ENCODE peak calls at places on chromosomes 12 and 14, in ten cellular contexts. Y is LoVo; B is stimulated activated CD4-positive, alpha-beta T cell treated with anti-CD3 and anti-CD28 coated beads, Interleukin-1b, Interleukin-23, amount 100 ng/mL, for 48 hours; Q is DMS79; I is activated naive CD8-positive, alpha-beta T cell treated with anti-CD3 and anti-CD28 coated beads, Interleukin-2, amount 50 U/mL, for 24 hours; P is renal cortical epithelial cell; L is RKO; R is Kasumi-1; U is stromal cell of bone marrow; X is NT2/D1. S is an unnamed sample.

GRCh38 chr14:21997300-21997699 is 323.7 kb upstream of the OR4E1 start:
- DNase-seq in Y (peak), B (peak), Q (no peak), I (no peak), P (peak), L (peak), R (peak), U (no peak), X (no peak), S (no peak)

GRCh38 chr14:74160763-74161162 is 76.0 kb downstream of the LIN52 start:
- DNase-seq in Y (no peak), B (no peak), Q (no peak), I (no peak), P (no peak), L (no peak), R (no peak), U (no peak), X (no peak), S (no peak)

GRCh38 chr12:14256139-14256538 is 109.3 kb upstream of the ATF7IP start:
- DNase-seq in Y (no peak), B (peak), Q (no peak), I (peak), P (no peak), L (no peak), R (no peak), U (peak), X (no peak), S (no peak)

GRCh38 chr12:105462336-105462735 is 131.8 kb downstream of the C12orf75 start:
- DNase-seq in Y (no peak), B (no peak), Q (no peak), I (no peak), P (no peak), L (no peak), R (no peak), U (no peak), X (no peak), S (no peak)

GRCh38 chr14:63857467-63858030 is 4.7 kb downstream of the SYNE2 start:
- DNase-seq in Y (no peak), B (no peak), Q (peak), I (peak), P (no peak), L (peak), R (no peak), U (no peak), X (no peak), S (no peak)

GRCh38 chr12:51421266-51421884 is 3.3 kb upstream of the SLC4A8 start:
- DNase-seq in Y (peak), B (peak), Q (no peak), I (peak), P (peak), L (peak), R (peak), U (peak), X (peak), S (peak)

GRCh38 chr12:1517007-1517406 is 77.4 kb downstream of the FBXL14 start:
- DNase-seq in Y (peak), B (no peak), Q (no peak), I (peak), P (peak), L (no peak), R (no peak), U (peak), X (peak), S (no peak)

GRCh38 chr14:74890262-74890661 is 8.5 kb downstream of the DLST start:
- DNase-seq in Y (no peak), B (no peak), Q (no peak), I (no peak), P (no peak), L (no peak), R (no peak), U (no peak), X (no peak), S (no peak)

GRCh38 chr12:113762155-113762848 is 203.8 kb downstream of the RBM19 start:
- DNase-seq in Y (no peak), B (no peak), Q (no peak), I (no peak), P (no peak), L (no peak), R (no peak), U (no peak), X (no peak), S (peak)

GRCh38 chr14:37673439-37673838 is 78.0 kb downstream of the TTC6 start:
- DNase-seq in Y (no peak), B (no peak), Q (no peak), I (no peak), P (no peak), L (no peak), R (no peak), U (no peak), X (no peak), S (no peak)

GRCh38 chr12:124586756-124587155 is 19.3 kb upstream of the NCOR2 start:
- DNase-seq in Y (no peak), B (no peak), Q (peak), I (no peak), P (no peak), L (no peak), R (no peak), U (no peak), X (no peak), S (peak)

GRCh38 chr14:36773558-36773957 is 111.9 kb downstream of the PAX9 start:
- DNase-seq in Y (no peak), B (no peak), Q (no peak), I (no peak), P (peak), L (peak), R (no peak), U (no peak), X (no peak), S (no peak)

GRCh38 chr14:37586783-37587428 is 8.1 kb downstream of the FOXA1 start:
- DNase-seq in Y (no peak), B (no peak), Q (no peak), I (no peak), P (no peak), L (no peak), R (no peak), U (no peak), X (no peak), S (no peak)

GRCh38 chr12:32106153-32106516 is 512 bp upstream of the BICD1 start:
- DNase-seq in Y (no peak), B (peak), Q (no peak), I (no peak), P (no peak), L (no peak), R (no peak), U (no peak), X (no peak), S (no peak)

GRCh38 chr14:93628048-93628447 is 160.2 kb downstream of the PRIMA1 start:
- DNase-seq in Y (no peak), B (no peak), Q (no peak), I (no peak), P (no peak), L (no peak), R (no peak), U (no peak), X (no peak), S (no peak)

GRCh38 chr12:6363330-6364036 is 11.9 kb downstream of the SCNN1A start:
- DNase-seq in Y (peak), B (peak), Q (no peak), I (peak), P (no peak), L (no peak), R (peak), U (no peak), X (no peak), S (no peak)

GRCh38 chr12:4445156-4446020 is at the start of gene FGF6:
- DNase-seq in Y (no peak), B (no peak), Q (no peak), I (no peak), P (no peak), L (no peak), R (no peak), U (no peak), X (no peak), S (no peak)

GRCh38 chr14:54577494-54577893 is 10.6 kb downstream of the SAMD4A start:
- DNase-seq in Y (no peak), B (no peak), Q (no peak), I (no peak), P (no peak), L (no peak), R (no peak), U (no peak), X (no peak), S (no peak)

GRCh38 chr14:35047961-35048513 is 2.0 kb downstream of the FAM177A1 start:
- DNase-seq in Y (no peak), B (no peak), Q (no peak), I (no peak), P (no peak), L (no peak), R (no peak), U (no peak), X (no peak), S (no peak)

GRCh38 chr14:59566725-59567124 is 9.9 kb downstream of the CCDC175 start:
- DNase-seq in Y (peak), B (no peak), Q (no peak), I (no peak), P (no peak), L (no peak), R (no peak), U (no peak), X (no peak), S (no peak)

GRCh38 chr12:3107071-3107583 is 29.9 kb downstream of the TSPAN9 start:
- DNase-seq in Y (no peak), B (no peak), Q (no peak), I (no peak), P (peak), L (no peak), R (no peak), U (no peak), X (peak), S (no peak)

GRCh38 chr12:75658286-75658685 is 146.9 kb upstream of the KRR1 start:
- DNase-seq in Y (no peak), B (no peak), Q (no peak), I (no peak), P (no peak), L (no peak), R (no peak), U (no peak), X (no peak), S (no peak)

GRCh38 chr12:106274012-106274411 is 26.2 kb upstream of the CKAP4 start:
- DNase-seq in Y (no peak), B (no peak), Q (no peak), I (no peak), P (no peak), L (no peak), R (no peak), U (no peak), X (no peak), S (no peak)

GRCh38 chr12:62736596-62736995 is 198.4 kb downstream of the PPM1H start:
- DNase-seq in Y (no peak), B (no peak), Q (no peak), I (no peak), P (peak), L (no peak), R (no peak), U (no peak), X (no peak), S (no peak)

GRCh38 chr12:95836630-95837239 is 22.0 kb upstream of the SNRPF start:
- DNase-seq in Y (no peak), B (no peak), Q (peak), I (no peak), P (peak), L (no peak), R (no peak), U (peak), X (no peak), S (no peak)

GRCh38 chr12:84842406-84843013 is 70.1 kb downstream of the SLC6A15 start:
- DNase-seq in Y (peak), B (no peak), Q (no peak), I (no peak), P (peak), L (peak), R (peak), U (peak), X (peak), S (peak)

GRCh38 chr12:68310370-68310769 is 21.8 kb downstream of the MDM1 start:
- DNase-seq in Y (no peak), B (no peak), Q (no peak), I (no peak), P (no peak), L (peak), R (no peak), U (peak), X (no peak), S (no peak)